ENCODE peak calls at places on chromosomes 6 and 20, in five cellular contexts. One of them, this sample, is unnamed.

GRCh38 chr6:11460001-11460668 is 77.4 kb upstream of the TMEM170B start:
- DNase-seq in stomach: no peak
- DNase-seq in NAMALWA: peak
- DNase-seq in left cardiac atrium: no peak
- DNase-seq in AG04450: no peak
- DNase-seq in this sample: no peak

GRCh38 chr20:49697071-49697470 is 16.6 kb downstream of the B4GALT5 start:
- DNase-seq in stomach: peak
- DNase-seq in NAMALWA: no peak
- DNase-seq in left cardiac atrium: no peak
- DNase-seq in AG04450: no peak
- DNase-seq in this sample: no peak

GRCh38 chr6:140344149-140344913 is 969.9 kb upstream of the CITED2 start:
- DNase-seq in stomach: no peak
- DNase-seq in NAMALWA: no peak
- DNase-seq in left cardiac atrium: no peak
- DNase-seq in AG04450: no peak
- DNase-seq in this sample: no peak

GRCh38 chr6:97401533-97401932 is 118.5 kb upstream of the MMS22L start:
- DNase-seq in stomach: no peak
- DNase-seq in NAMALWA: no peak
- DNase-seq in left cardiac atrium: no peak
- DNase-seq in AG04450: no peak
- DNase-seq in this sample: no peak

GRCh38 chr6:153976921-153977693 is 61.9 kb upstream of the OPRM1 start:
- DNase-seq in stomach: no peak
- DNase-seq in NAMALWA: no peak
- DNase-seq in left cardiac atrium: no peak
- DNase-seq in AG04450: no peak
- DNase-seq in this sample: no peak

GRCh38 chr20:31710423-31711250 is 12.0 kb downstream of the BCL2L1 start:
- DNase-seq in stomach: peak
- DNase-seq in NAMALWA: no peak
- DNase-seq in left cardiac atrium: no peak
- DNase-seq in AG04450: no peak
- DNase-seq in this sample: peak

GRCh38 chr6:81475646-81476045 is 276.8 kb downstream of the TENT5A start:
- DNase-seq in stomach: no peak
- DNase-seq in NAMALWA: no peak
- DNase-seq in left cardiac atrium: no peak
- DNase-seq in AG04450: no peak
- DNase-seq in this sample: no peak

GRCh38 chr20:24363031-24363430 is 106.4 kb upstream of the SYNDIG1 start:
- DNase-seq in stomach: no peak
- DNase-seq in NAMALWA: no peak
- DNase-seq in left cardiac atrium: no peak
- DNase-seq in AG04450: no peak
- DNase-seq in this sample: no peak

This sample was measured in ureter.